ENCODE peak calls at places on chromosomes 4 and X, in six cellular contexts. F is epithelial cell of esophagus, P is frontal cortex, S is GM13977, V is NCI-H345, U is fibroblast of mammary gland. C is an unnamed sample.
A peak's percentile ranks its signal among the peaks of the same experiment; 100 is the strongest.

GRCh38 chr4:6137747-6138135 is 62.6 kb downstream of the JAKMIP1 start:
- DNase-seq in F (no peak), P (no peak), S (no peak), V (no peak), U (no peak), C (no peak)

GRCh38 chrX:53047228-53047627 is 1.4 kb upstream of the GPR173 start:
- DNase-seq in F (no peak), P (no peak), S (no peak), V (peak; percentile 9), U (peak; percentile 9), C (no peak)

GRCh38 chr4:121777625-121778024 is 12.7 kb upstream of the SMIM43 start:
- DNase-seq in F (no peak), P (no peak), S (no peak), V (no peak), U (no peak), C (no peak)

GRCh38 chr4:72971572-72971971 is 97.9 kb downstream of the COX18 start:
- DNase-seq in F (peak; percentile 84), P (no peak), S (no peak), V (no peak), U (peak; percentile 86), C (no peak)

GRCh38 chr4:180960758-180961401 is 1282.3 kb upstream of the TENM3 start:
- DNase-seq in F (peak; percentile 27), P (no peak), S (no peak), V (no peak), U (peak; percentile 1), C (no peak)

GRCh38 chr4:142615324-142615665 is 230.8 kb downstream of the INPP4B start:
- DNase-seq in F (peak; percentile 51), P (no peak), S (no peak), V (no peak), U (peak; percentile 78), C (no peak)

GRCh38 chrX:39452404-39452803 is 645.4 kb downstream of the BCOR start:
- DNase-seq in F (peak; percentile 0), P (no peak), S (no peak), V (no peak), U (no peak), C (no peak)

GRCh38 chrX:20514358-20514757 is 247.6 kb upstream of the RPS6KA3 start:
- DNase-seq in F (peak; percentile 69), P (no peak), S (no peak), V (no peak), U (peak; percentile 92), C (no peak)

GRCh38 chr4:110510955-110511544 is 35.1 kb downstream of the ENPEP start:
- DNase-seq in F (peak; percentile 72), P (peak; percentile 20), S (peak; percentile 38), V (peak; percentile 45), U (peak; percentile 75), C (no peak)

GRCh38 chrX:53494427-53494826 is 60.3 kb upstream of the HSD17B10 start:
- DNase-seq in F (peak; percentile 24), P (no peak), S (no peak), V (peak; percentile 70), U (peak; percentile 30), C (no peak)